ENCODE peak calls at places on chromosomes 7 and 10, in seven cellular contexts. L is transverse colon, M is foreskin keratinocyte, A is lower leg skin, Q is Panc1, J is uterus, P is fibroblast of pulmonary artery. S is an unnamed sample.

GRCh38 chr7:154674191-154674590 is 328.7 kb downstream of the PAXIP1 start:
- DNase-seq in L (no peak), M (no peak), A (no peak), Q (no peak), J (no peak), P (no peak), S (no peak)

GRCh38 chr10:21860718-21861117 is 142.8 kb downstream of the DNAJC1 start:
- DNase-seq in L (no peak), M (peak; percentile 62), A (no peak), Q (no peak), J (no peak), P (peak; percentile 24), S (no peak)

GRCh38 chr7:5549096-5549896 is 125.7 kb upstream of the TNRC18 start:
- DNase-seq in L (peak; percentile 90), M (peak; percentile 97), A (peak; percentile 94), Q (no peak), J (peak; percentile 42), P (peak; percentile 62), S (no peak)

GRCh38 chr7:27237735-27238334 is 4.8 kb upstream of the EVX1 start:
- DNase-seq in L (no peak), M (no peak), A (no peak), Q (no peak), J (no peak), P (no peak), S (no peak)

GRCh38 chr10:79331709-79332108 is 15.6 kb upstream of the PPIF start:
- DNase-seq in L (no peak), M (peak; percentile 99), A (no peak), Q (no peak), J (no peak), P (peak; percentile 57), S (peak; percentile 86)

GRCh38 chr7:23472974-23473847 is 2.9 kb upstream of the IGF2BP3 start:
- DNase-seq in L (no peak), M (no peak), A (no peak), Q (no peak), J (no peak), P (no peak), S (no peak)

GRCh38 chr10:87510025-87510424 is 5.3 kb downstream of the MINPP1 start:
- DNase-seq in L (no peak), M (no peak), A (no peak), Q (no peak), J (no peak), P (no peak), S (no peak)

GRCh38 chr7:20395094-20395493 is 64.4 kb downstream of the ITGB8 start:
- DNase-seq in L (no peak), M (peak; percentile 58), A (no peak), Q (no peak), J (no peak), P (peak; percentile 60), S (no peak)

GRCh38 chr10:130737622-130738021 is 573.9 kb downstream of the TCERG1L start:
- DNase-seq in L (no peak), M (no peak), A (peak; percentile 20), Q (no peak), J (no peak), P (peak; percentile 1), S (no peak)

GRCh38 chr10:11713963-11714362 is 28.2 kb upstream of the ECHDC3 start:
- DNase-seq in L (no peak), M (no peak), A (no peak), Q (no peak), J (no peak), P (no peak), S (no peak)

GRCh38 chr10:90992462-90992861 is 71.6 kb upstream of the ANKRD1 start:
- DNase-seq in L (no peak), M (no peak), A (no peak), Q (no peak), J (no peak), P (no peak), S (no peak)

GRCh38 chr10:101224060-101224909 is 5.0 kb downstream of the LBX1 start:
- DNase-seq in L (no peak), M (no peak), A (no peak), Q (no peak), J (no peak), P (no peak), S (no peak)

GRCh38 chr10:50409965-50410811 is 158.9 kb upstream of the ASAH2 start:
- DNase-seq in L (no peak), M (no peak), A (no peak), Q (no peak), J (no peak), P (no peak), S (no peak)

GRCh38 chr7:66150471-66150870 is 35.8 kb downstream of the CRCP start:
- DNase-seq in L (peak; percentile 20), M (no peak), A (peak; percentile 88), Q (no peak), J (peak; percentile 63), P (peak; percentile 85), S (no peak)

GRCh38 chr7:142459557-142459963 is 201.7 kb upstream of the PRSS58 start:
- DNase-seq in L (peak; percentile 19), M (peak; percentile 77), A (no peak), Q (no peak), J (no peak), P (peak; percentile 78), S (peak; percentile 50)

DNA sequence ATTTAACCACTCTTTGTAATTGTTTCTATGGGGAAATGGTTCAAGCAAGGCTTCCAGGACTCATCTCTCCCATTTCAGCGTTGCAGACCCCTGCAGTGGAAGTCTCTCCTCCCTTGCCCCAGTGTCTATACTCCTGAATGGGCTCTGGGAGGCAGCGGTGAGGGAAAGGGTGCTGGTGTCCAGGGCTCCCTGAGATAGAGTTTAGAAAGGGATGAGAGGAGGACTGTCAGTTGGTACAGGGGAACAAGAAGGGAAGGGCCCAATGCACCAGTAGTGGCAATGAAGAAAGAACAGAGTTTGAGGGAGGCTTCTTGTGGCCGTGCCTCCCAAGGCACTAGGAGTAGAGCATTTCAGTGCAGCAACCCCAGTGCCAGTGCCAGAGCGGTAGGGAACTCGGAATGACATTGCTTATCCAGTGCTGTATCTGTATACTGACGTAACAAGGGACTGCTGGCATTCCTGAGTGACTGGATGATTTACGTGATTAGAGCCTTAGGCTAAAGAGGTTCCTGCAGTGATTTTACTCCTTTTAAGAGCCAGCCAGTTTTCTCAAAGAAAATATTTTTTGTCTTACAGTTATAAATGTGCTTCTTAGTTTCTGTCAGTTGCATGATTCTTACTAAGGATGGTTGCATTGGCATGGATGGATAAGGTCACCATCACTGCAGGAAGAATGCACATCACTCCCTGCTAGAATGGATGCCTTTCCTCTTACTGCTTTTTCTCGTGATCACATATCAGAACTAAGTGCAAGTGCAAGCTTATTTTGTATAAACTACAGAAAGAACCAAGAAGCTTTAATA is 28.0 kb downstream of the PRPF18 start:
- DNase-seq in L (no peak), M (peak; percentile 88), A (no peak), Q (no peak), J (no peak), P (peak; percentile 44), S (no peak)
- TF ChIP-seq CTCF in L (no peak), M (no peak), A (no peak), Q (no peak), J (no peak), P (no peak), S (no peak)

GRCh38 chr10:62654966-62655336 is 149.6 kb upstream of the ADO start:
- DNase-seq in L (no peak), M (no peak), A (no peak), Q (no peak), J (no peak), P (no peak), S (no peak)

GRCh38 chr10:62652564-62652963 is 152.0 kb upstream of the ADO start:
- DNase-seq in L (no peak), M (no peak), A (no peak), Q (no peak), J (no peak), P (no peak), S (no peak)

GRCh38 chr10:62657244-62657835 is 147.2 kb upstream of the ADO start:
- DNase-seq in L (no peak), M (no peak), A (no peak), Q (no peak), J (no peak), P (no peak), S (no peak)

GRCh38 chr10:62653254-62653653 is 151.3 kb upstream of the ADO start:
- DNase-seq in L (peak; percentile 32), M (no peak), A (no peak), Q (no peak), J (no peak), P (no peak), S (peak; percentile 62)

GRCh38 chr10:62655337-62655994 is 149.1 kb upstream of the ADO start:
- DNase-seq in L (no peak), M (no peak), A (no peak), Q (no peak), J (no peak), P (no peak), S (peak; percentile 75)
- TF ChIP-seq CTCF in L (no peak), M (no peak), A (no peak), Q (no peak), J (no peak), P (no peak), S (no peak)

DNA sequence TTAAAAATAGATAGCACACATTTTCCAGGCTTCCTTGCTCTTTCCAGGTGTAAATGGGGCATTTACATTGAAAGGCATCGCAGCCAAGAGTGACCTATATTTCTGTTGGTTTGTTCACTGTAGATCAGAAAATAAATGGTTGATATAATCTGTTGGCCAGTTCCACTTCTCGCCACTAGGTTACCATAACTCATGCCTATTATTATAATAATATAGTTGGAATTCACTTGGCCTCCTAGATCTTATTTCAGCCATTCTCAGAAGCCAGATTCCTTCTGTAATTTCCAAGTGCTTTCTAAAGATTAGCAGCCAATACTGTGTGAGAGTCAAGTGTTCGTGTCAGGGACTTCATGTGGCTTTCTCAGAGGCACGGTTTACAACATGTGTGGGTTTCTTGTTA is 179.5 kb downstream of the DNAH11 start:
- DNase-seq in L (no peak), M (no peak), A (no peak), Q (no peak), J (no peak), P (no peak), S (no peak)
- TF ChIP-seq CTCF in L (no peak), M (peak; percentile 35), A (no peak), Q (peak; percentile 24), J (no peak), P (peak; percentile 4), S (no peak)

GRCh38 chr7:149788300-149788851 is 15.0 kb upstream of the ZNF467 start:
- DNase-seq in L (no peak), M (no peak), A (no peak), Q (no peak), J (no peak), P (no peak), S (no peak)

GRCh38 chr7:149790754-149791360 is 17.5 kb upstream of the ZNF467 start:
- DNase-seq in L (no peak), M (no peak), A (no peak), Q (no peak), J (no peak), P (no peak), S (no peak)

GRCh38 chr7:149789101-149789500 is 15.7 kb upstream of the ZNF467 start:
- DNase-seq in L (no peak), M (no peak), A (no peak), Q (no peak), J (no peak), P (no peak), S (no peak)

GRCh38 chr7:149791411-149792219 is 18.2 kb upstream of the ZNF467 start:
- DNase-seq in L (no peak), M (no peak), A (no peak), Q (no peak), J (no peak), P (no peak), S (no peak)

DNA sequence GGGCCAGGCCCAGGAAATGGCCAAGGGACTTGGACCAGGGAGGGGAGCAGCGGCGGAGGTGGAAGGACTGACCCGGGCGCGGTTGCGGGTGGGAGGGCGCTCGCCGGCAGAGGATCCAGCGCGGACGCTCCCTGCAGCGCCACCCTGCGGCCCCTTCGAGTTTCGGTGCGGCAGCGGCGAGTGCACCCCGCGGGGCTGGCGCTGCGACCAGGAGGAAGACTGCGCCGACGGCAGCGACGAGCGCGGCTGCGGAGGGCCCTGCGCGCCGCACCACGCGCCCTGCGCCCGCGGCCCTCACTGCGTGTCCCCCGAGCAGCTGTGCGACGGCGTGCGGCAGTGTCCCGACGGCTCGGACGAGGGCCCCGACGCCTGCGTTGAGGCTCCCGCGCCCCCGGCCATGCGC is 16.8 kb upstream of the ZNF467 start:
- DNase-seq in L (peak; percentile 36), M (no peak), A (no peak), Q (no peak), J (no peak), P (peak; percentile 35), S (peak; percentile 62)
- TF ChIP-seq CTCF in L (peak; percentile 16), M (peak; percentile 68), A (no peak), Q (no peak), J (no peak), P (peak; percentile 38), S (peak; percentile 4)